ENCODE peak calls at places on chromosome 6, in six cellular contexts. One of them, this sample, is unnamed.
A peak's percentile ranks its signal among the peaks of the same experiment; 100 is the strongest.

GRCh38 chr6:170011233-170012142 is 260.1 kb downstream of the ERMARD start:
- DNase-seq in hepatocyte: no peak
- DNase-seq in dorsolateral prefrontal cortex: peak; percentile 44
- DNase-seq in coronary artery: peak; percentile 71
- DNase-seq in stomach: no peak
- DNase-seq in naive thymus-derived CD4-positive, alpha-beta T cell: no peak
- DNase-seq in this sample: no peak

GRCh38 chr6:48813821-48814220 is 649.2 kb downstream of the MMUT start:
- DNase-seq in hepatocyte: no peak
- DNase-seq in naive thymus-derived CD4-positive, alpha-beta T cell: no peak
- DNase-seq in dorsolateral prefrontal cortex: no peak
- DNase-seq in coronary artery: no peak
- DNase-seq in stomach: no peak
- DNase-seq in this sample: no peak

GRCh38 chr6:37452522-37452921 is 19.5 kb downstream of the CMTR1 start:
- DNase-seq in coronary artery: no peak
- DNase-seq in hepatocyte: no peak
- DNase-seq in dorsolateral prefrontal cortex: no peak
- DNase-seq in stomach: no peak
- DNase-seq in naive thymus-derived CD4-positive, alpha-beta T cell: no peak
- DNase-seq in this sample: no peak

GRCh38 chr6:81996414-81996813 is 243.9 kb upstream of the TENT5A start:
- DNase-seq in naive thymus-derived CD4-positive, alpha-beta T cell: no peak
- DNase-seq in dorsolateral prefrontal cortex: no peak
- DNase-seq in hepatocyte: no peak
- DNase-seq in coronary artery: no peak
- DNase-seq in stomach: no peak
- DNase-seq in this sample: no peak

GRCh38 chr6:134422426-134423231 is 104.7 kb upstream of the SGK1 start:
- DNase-seq in dorsolateral prefrontal cortex: no peak
- DNase-seq in coronary artery: no peak
- DNase-seq in hepatocyte: no peak
- DNase-seq in naive thymus-derived CD4-positive, alpha-beta T cell: no peak
- DNase-seq in stomach: no peak
- DNase-seq in this sample: no peak

GRCh38 chr6:52304917-52305316 is 20.4 kb upstream of the MCM3 start:
- DNase-seq in naive thymus-derived CD4-positive, alpha-beta T cell: peak; percentile 5
- DNase-seq in hepatocyte: peak; percentile 28
- DNase-seq in dorsolateral prefrontal cortex: no peak
- DNase-seq in stomach: no peak
- DNase-seq in coronary artery: no peak
- DNase-seq in this sample: no peak

GRCh38 chr6:7260291-7261029 is 52.5 kb downstream of the SSR1 start:
- DNase-seq in hepatocyte: no peak
- DNase-seq in dorsolateral prefrontal cortex: peak; percentile 22
- DNase-seq in stomach: no peak
- DNase-seq in naive thymus-derived CD4-positive, alpha-beta T cell: no peak
- DNase-seq in coronary artery: no peak
- DNase-seq in this sample: no peak

GRCh38 chr6:17945111-17945510 is 42.3 kb downstream of the KIF13A start:
- DNase-seq in dorsolateral prefrontal cortex: no peak
- DNase-seq in hepatocyte: no peak
- DNase-seq in naive thymus-derived CD4-positive, alpha-beta T cell: no peak
- DNase-seq in stomach: no peak
- DNase-seq in coronary artery: no peak
- DNase-seq in this sample: no peak

GRCh38 chr6:163501440-163501839 is 86.9 kb downstream of the QKI start:
- DNase-seq in naive thymus-derived CD4-positive, alpha-beta T cell: no peak
- DNase-seq in dorsolateral prefrontal cortex: no peak
- DNase-seq in hepatocyte: no peak
- DNase-seq in coronary artery: no peak
- DNase-seq in stomach: no peak
- DNase-seq in this sample: no peak

GRCh38 chr6:2733324-2733723 is 17.4 kb downstream of the MYLK4 start:
- DNase-seq in naive thymus-derived CD4-positive, alpha-beta T cell: no peak
- DNase-seq in stomach: peak; percentile 39
- DNase-seq in hepatocyte: no peak
- DNase-seq in dorsolateral prefrontal cortex: no peak
- DNase-seq in coronary artery: no peak
- DNase-seq in this sample: peak; percentile 22

GRCh38 chr6:51505451-51505850 is 582.0 kb downstream of the PKHD1 start:
- DNase-seq in naive thymus-derived CD4-positive, alpha-beta T cell: no peak
- DNase-seq in hepatocyte: no peak
- DNase-seq in stomach: no peak
- DNase-seq in dorsolateral prefrontal cortex: no peak
- DNase-seq in coronary artery: no peak
- DNase-seq in this sample: no peak

GRCh38 chr6:145406733-145407256 is 328.5 kb downstream of the EPM2A start:
- DNase-seq in naive thymus-derived CD4-positive, alpha-beta T cell: no peak
- DNase-seq in dorsolateral prefrontal cortex: no peak
- DNase-seq in coronary artery: no peak
- DNase-seq in hepatocyte: no peak
- DNase-seq in stomach: no peak
- DNase-seq in this sample: no peak

GRCh38 chr6:141169419-141169818 is 963.3 kb upstream of the GJE1 start:
- DNase-seq in stomach: no peak
- DNase-seq in dorsolateral prefrontal cortex: no peak
- DNase-seq in coronary artery: no peak
- DNase-seq in naive thymus-derived CD4-positive, alpha-beta T cell: no peak
- DNase-seq in hepatocyte: no peak
- DNase-seq in this sample: no peak

GRCh38 chr6:115000736-115001135 is 657.9 kb upstream of the HS3ST5 start:
- DNase-seq in dorsolateral prefrontal cortex: no peak
- DNase-seq in coronary artery: no peak
- DNase-seq in stomach: no peak
- DNase-seq in naive thymus-derived CD4-positive, alpha-beta T cell: no peak
- DNase-seq in hepatocyte: no peak
- DNase-seq in this sample: no peak

GRCh38 chr6:68774843-68775242 is 139.8 kb downstream of the ADGRB3 start:
- DNase-seq in stomach: no peak
- DNase-seq in coronary artery: no peak
- DNase-seq in hepatocyte: no peak
- DNase-seq in dorsolateral prefrontal cortex: no peak
- DNase-seq in naive thymus-derived CD4-positive, alpha-beta T cell: no peak
- DNase-seq in this sample: no peak

GRCh38 chr6:44527191-44527960 is 139.9 kb downstream of the CDC5L start:
- DNase-seq in stomach: no peak
- DNase-seq in coronary artery: peak; percentile 45
- DNase-seq in dorsolateral prefrontal cortex: no peak
- DNase-seq in naive thymus-derived CD4-positive, alpha-beta T cell: no peak
- DNase-seq in hepatocyte: no peak
- DNase-seq in this sample: peak; percentile 73

GRCh38 chr6:168057836-168058235 is 21.2 kb downstream of the FRMD1 start:
- DNase-seq in dorsolateral prefrontal cortex: no peak
- DNase-seq in stomach: no peak
- DNase-seq in coronary artery: no peak
- DNase-seq in hepatocyte: no peak
- DNase-seq in naive thymus-derived CD4-positive, alpha-beta T cell: no peak
- DNase-seq in this sample: no peak

GRCh38 chr6:80502871-80503270 is 396.4 kb downstream of the BCKDHB start:
- DNase-seq in hepatocyte: no peak
- DNase-seq in stomach: no peak
- DNase-seq in coronary artery: no peak
- DNase-seq in naive thymus-derived CD4-positive, alpha-beta T cell: no peak
- DNase-seq in dorsolateral prefrontal cortex: no peak
- DNase-seq in this sample: no peak

GRCh38 chr6:154621611-154622010 is 111.1 kb upstream of the CNKSR3 start:
- DNase-seq in dorsolateral prefrontal cortex: no peak
- DNase-seq in stomach: no peak
- DNase-seq in naive thymus-derived CD4-positive, alpha-beta T cell: no peak
- DNase-seq in hepatocyte: no peak
- DNase-seq in coronary artery: no peak
- DNase-seq in this sample: no peak

GRCh38 chr6:46320505-46320904 is 149.7 kb upstream of the ENPP5 start:
- DNase-seq in stomach: no peak
- DNase-seq in naive thymus-derived CD4-positive, alpha-beta T cell: no peak
- DNase-seq in dorsolateral prefrontal cortex: no peak
- DNase-seq in coronary artery: no peak
- DNase-seq in hepatocyte: no peak
- DNase-seq in this sample: no peak

GRCh38 chr6:113758725-113759576 is 98.2 kb upstream of the MARCKS start:
- DNase-seq in coronary artery: no peak
- DNase-seq in naive thymus-derived CD4-positive, alpha-beta T cell: no peak
- DNase-seq in hepatocyte: no peak
- DNase-seq in stomach: no peak
- DNase-seq in dorsolateral prefrontal cortex: no peak
- DNase-seq in this sample: no peak

GRCh38 chr6:54010340-54011276 is 100.6 kb upstream of the MLIP start:
- DNase-seq in coronary artery: no peak
- DNase-seq in naive thymus-derived CD4-positive, alpha-beta T cell: no peak
- DNase-seq in hepatocyte: peak; percentile 10
- DNase-seq in dorsolateral prefrontal cortex: no peak
- DNase-seq in stomach: no peak
- DNase-seq in this sample: no peak

GRCh38 chr6:54008589-54008988 is 102.7 kb upstream of the MLIP start:
- DNase-seq in naive thymus-derived CD4-positive, alpha-beta T cell: no peak
- DNase-seq in hepatocyte: no peak
- DNase-seq in dorsolateral prefrontal cortex: no peak
- DNase-seq in stomach: no peak
- DNase-seq in coronary artery: no peak
- DNase-seq in this sample: no peak

GRCh38 chr6:54009052-54009654 is 102.1 kb upstream of the MLIP start:
- DNase-seq in coronary artery: no peak
- DNase-seq in dorsolateral prefrontal cortex: no peak
- DNase-seq in naive thymus-derived CD4-positive, alpha-beta T cell: no peak
- DNase-seq in hepatocyte: no peak
- DNase-seq in stomach: no peak
- DNase-seq in this sample: no peak

GRCh38 chr6:54013966-54014365 is 97.3 kb upstream of the MLIP start:
- DNase-seq in naive thymus-derived CD4-positive, alpha-beta T cell: no peak
- DNase-seq in stomach: no peak
- DNase-seq in dorsolateral prefrontal cortex: no peak
- DNase-seq in coronary artery: no peak
- DNase-seq in hepatocyte: no peak
- DNase-seq in this sample: no peak

DNA sequence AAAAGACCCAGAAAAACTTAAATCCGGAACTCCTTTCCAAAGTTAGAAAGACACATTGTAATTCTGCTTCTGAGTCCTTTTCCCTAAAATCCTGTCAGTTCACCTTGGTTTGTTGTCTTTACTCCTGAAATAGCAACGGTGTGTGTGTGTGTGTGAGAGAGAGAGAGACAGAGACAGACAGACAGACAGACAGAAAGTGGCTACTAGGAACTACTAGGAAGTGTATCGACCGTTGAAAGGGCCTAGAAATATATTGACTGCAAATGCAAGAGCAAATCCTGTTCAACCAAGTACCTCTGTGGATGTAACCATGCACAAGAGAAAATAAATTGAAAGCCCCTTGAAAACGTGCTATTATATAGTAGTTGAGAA is 100.0 kb upstream of the MLIP start:
- DNase-seq in dorsolateral prefrontal cortex: no peak
- DNase-seq in naive thymus-derived CD4-positive, alpha-beta T cell: no peak
- DNase-seq in stomach: no peak
- DNase-seq in coronary artery: no peak
- DNase-seq in hepatocyte: no peak
- DNase-seq in this sample: no peak
- H3K4me3 ChIP-seq in dorsolateral prefrontal cortex: no peak overlapping the region
- H3K4me3 ChIP-seq in naive thymus-derived CD4-positive, alpha-beta T cell: no peak overlapping the region
- H3K4me3 ChIP-seq in stomach: no peak overlapping the region
- H3K4me3 ChIP-seq in coronary artery: peak overlapping the region; percentile 43
- H3K4me3 ChIP-seq in hepatocyte: no peak overlapping the region
- H3K4me3 ChIP-seq in this sample: no peak overlapping the region

GRCh38 chr6:156719395-156719719 is 57.8 kb upstream of the ARID1B start:
- DNase-seq in hepatocyte: peak; percentile 25
- DNase-seq in coronary artery: no peak
- DNase-seq in naive thymus-derived CD4-positive, alpha-beta T cell: no peak
- DNase-seq in stomach: no peak
- DNase-seq in dorsolateral prefrontal cortex: no peak
- DNase-seq in this sample: no peak

GRCh38 chr6:156717542-156717941 is 59.6 kb upstream of the ARID1B start:
- DNase-seq in hepatocyte: no peak
- DNase-seq in stomach: no peak
- DNase-seq in coronary artery: no peak
- DNase-seq in naive thymus-derived CD4-positive, alpha-beta T cell: no peak
- DNase-seq in dorsolateral prefrontal cortex: no peak
- DNase-seq in this sample: no peak

GRCh38 chr6:156720739-156721714 is 56.2 kb upstream of the ARID1B start:
- DNase-seq in hepatocyte: peak; percentile 57
- DNase-seq in stomach: peak; percentile 73
- DNase-seq in naive thymus-derived CD4-positive, alpha-beta T cell: no peak
- DNase-seq in coronary artery: no peak
- DNase-seq in dorsolateral prefrontal cortex: no peak
- DNase-seq in this sample: no peak

GRCh38 chr6:156718647-156719394 is 58.4 kb upstream of the ARID1B start:
- DNase-seq in naive thymus-derived CD4-positive, alpha-beta T cell: no peak
- DNase-seq in dorsolateral prefrontal cortex: no peak
- DNase-seq in coronary artery: peak; percentile 88
- DNase-seq in hepatocyte: peak; percentile 71
- DNase-seq in stomach: peak; percentile 33
- DNase-seq in this sample: no peak

GRCh38 chr6:156719720-156720563 is 57.2 kb upstream of the ARID1B start:
- DNase-seq in stomach: peak; percentile 97
- DNase-seq in hepatocyte: peak; percentile 96
- DNase-seq in dorsolateral prefrontal cortex: peak; percentile 57
- DNase-seq in naive thymus-derived CD4-positive, alpha-beta T cell: peak; percentile 82
- DNase-seq in coronary artery: peak; percentile 95
- DNase-seq in this sample: no peak
- H3K4me3 ChIP-seq in stomach: peak overlapping the region; percentile 38
- H3K4me3 ChIP-seq in hepatocyte: no peak overlapping the region
- H3K4me3 ChIP-seq in dorsolateral prefrontal cortex: peak overlapping the region; percentile 16
- H3K4me3 ChIP-seq in naive thymus-derived CD4-positive, alpha-beta T cell: peak overlapping the region; percentile 76
- H3K4me3 ChIP-seq in coronary artery: peak overlapping the region; percentile 59
- H3K4me3 ChIP-seq in this sample: no peak overlapping the region

GRCh38 chr6:132817554-132818403 is 3.4 kb downstream of the RPS12 start:
- DNase-seq in hepatocyte: no peak
- DNase-seq in coronary artery: no peak
- DNase-seq in stomach: no peak
- DNase-seq in naive thymus-derived CD4-positive, alpha-beta T cell: no peak
- DNase-seq in dorsolateral prefrontal cortex: no peak
- DNase-seq in this sample: no peak
- H3K4me3 ChIP-seq in hepatocyte: no peak overlapping the region
- H3K4me3 ChIP-seq in coronary artery: no peak overlapping the region
- H3K4me3 ChIP-seq in stomach: no peak overlapping the region
- H3K4me3 ChIP-seq in naive thymus-derived CD4-positive, alpha-beta T cell: no peak overlapping the region
- H3K4me3 ChIP-seq in dorsolateral prefrontal cortex: no peak overlapping the region
- H3K4me3 ChIP-seq in this sample: no peak overlapping the region

GRCh38 chr6:75463896-75464295 is 29.7 kb downstream of the FILIP1 start:
- DNase-seq in hepatocyte: no peak
- DNase-seq in coronary artery: no peak
- DNase-seq in dorsolateral prefrontal cortex: no peak
- DNase-seq in stomach: no peak
- DNase-seq in naive thymus-derived CD4-positive, alpha-beta T cell: no peak
- DNase-seq in this sample: no peak

GRCh38 chr6:75458895-75459294 is 34.7 kb downstream of the FILIP1 start:
- DNase-seq in dorsolateral prefrontal cortex: no peak
- DNase-seq in naive thymus-derived CD4-positive, alpha-beta T cell: no peak
- DNase-seq in stomach: no peak
- DNase-seq in hepatocyte: peak; percentile 16
- DNase-seq in coronary artery: no peak
- DNase-seq in this sample: no peak

DNA sequence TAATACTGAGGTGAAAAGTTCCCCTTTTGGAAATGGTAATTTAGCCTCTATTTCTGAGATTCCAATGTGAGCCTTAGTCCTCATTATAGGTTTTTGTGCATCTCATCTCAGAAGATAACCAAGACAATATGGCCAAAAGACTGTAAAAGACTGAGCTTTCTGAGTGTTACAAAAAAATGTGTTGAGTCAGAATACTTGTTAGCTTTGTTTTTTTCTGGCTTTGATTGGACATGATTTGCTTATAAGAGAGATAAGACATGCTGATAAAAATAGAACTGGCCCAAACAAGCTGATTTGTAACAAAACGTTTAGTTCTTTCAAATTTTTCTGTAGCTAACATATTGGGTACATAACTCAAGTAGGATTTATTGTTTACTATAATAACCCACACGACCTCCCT is 33.0 kb downstream of the FILIP1 start:
- DNase-seq in hepatocyte: no peak
- DNase-seq in naive thymus-derived CD4-positive, alpha-beta T cell: no peak
- DNase-seq in dorsolateral prefrontal cortex: no peak
- DNase-seq in coronary artery: no peak
- DNase-seq in stomach: no peak
- DNase-seq in this sample: no peak
- H3K4me3 ChIP-seq in hepatocyte: no peak overlapping the region
- H3K4me3 ChIP-seq in naive thymus-derived CD4-positive, alpha-beta T cell: no peak overlapping the region
- H3K4me3 ChIP-seq in dorsolateral prefrontal cortex: no peak overlapping the region
- H3K4me3 ChIP-seq in coronary artery: no peak overlapping the region
- H3K4me3 ChIP-seq in stomach: no peak overlapping the region
- H3K4me3 ChIP-seq in this sample: no peak overlapping the region

This sample was measured in Jurkat, Clone E6-1.